ENCODE peak calls at places on chromosome 16, in four cellular contexts. F is HepG2, U is GM12878, G is K562. N is an unnamed sample.
A peak's percentile ranks its signal among the peaks of the same experiment; 100 is the strongest.

GRCh38 chr16:9976641-9977040 is 205.6 kb downstream of the GRIN2A start:
- DNase-seq in G (no peak), U (no peak), F (no peak), N (no peak)

GRCh38 chr16:86995456-86995855 is 321.7 kb downstream of the C16orf95 start:
- DNase-seq in G (no peak), F (no peak), U (no peak), N (no peak)

GRCh38 chr16:75952124-75952523 is 225.8 kb upstream of the CPHXL start:
- DNase-seq in G (no peak), U (no peak), F (no peak), N (no peak)

GRCh38 chr16:53805747-53806146 is 101.8 kb downstream of the FTO start:
- DNase-seq in U (no peak), F (no peak), G (no peak), N (no peak)

GRCh38 chr16:48383204-48383876 is 1.9 kb downstream of the SIAH1 start:
- DNase-seq in U (no peak), G (no peak), F (no peak), N (no peak)

GRCh38 chr16:4989391-4990006 is 31.4 kb downstream of the SEC14L5 start:
- DNase-seq in G (no peak), U (no peak), F (no peak), N (no peak)

GRCh38 chr16:85390511-85391174 is 222.5 kb upstream of the GSE1 start:
- DNase-seq in F (peak; percentile 90), U (no peak), G (peak; percentile 91), N (peak; percentile 60)

GRCh38 chr16:5071681-5072333 is at the start of gene ALG1:
- DNase-seq in F (peak; percentile 83), U (peak; percentile 65), G (peak; percentile 95), N (peak; percentile 95)

GRCh38 chr16:28609631-28610594 is at the start of gene SULT1A1:
- DNase-seq in U (no peak), F (peak; percentile 93), G (peak; percentile 66), N (no peak)

GRCh38 chr16:49015189-49015540 is 266.5 kb downstream of the CBLN1 start:
- DNase-seq in G (no peak), U (no peak), F (no peak), N (no peak)

GRCh38 chr16:66740010-66740409 is 11.4 kb downstream of the DYNC1LI2 start:
- DNase-seq in U (no peak), F (peak; percentile 39), G (peak; percentile 73), N (peak; percentile 66)

GRCh38 chr16:64866026-64866425 is 255.8 kb downstream of the CDH11 start:
- DNase-seq in G (no peak), U (no peak), F (no peak), N (no peak)

GRCh38 chr16:83940630-83941378 is 12.2 kb upstream of the OSGIN1 start:
- DNase-seq in F (no peak), U (no peak), G (no peak), N (no peak)

GRCh38 chr16:73771676-73772075 is 524.9 kb upstream of the PSMD7 start:
- DNase-seq in F (no peak), U (no peak), G (no peak), N (no peak)
- TF ChIP-seq BHLHE40 in F (no peak), U (no peak), G (no peak), N (no peak)

DNA sequence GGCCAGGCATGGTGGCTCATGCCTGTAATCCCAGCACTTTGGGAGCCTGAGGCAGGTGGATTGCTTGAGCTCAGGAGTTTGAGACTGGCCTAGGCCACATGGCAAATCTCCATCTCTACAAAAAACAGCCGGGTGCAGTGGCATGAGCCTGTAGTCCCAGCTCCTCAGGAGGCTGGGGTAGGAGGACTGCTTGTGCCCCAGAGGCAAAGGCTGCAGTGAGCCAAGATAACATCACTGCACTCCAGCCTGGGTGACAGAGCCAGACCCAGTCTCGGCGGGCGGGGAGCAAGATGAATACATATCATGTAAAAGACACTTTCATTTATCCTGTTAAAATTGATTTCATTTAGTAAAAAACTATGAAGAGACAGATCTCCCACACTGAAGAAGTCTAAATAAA is 54.6 kb downstream of the CREBBP start:
- DNase-seq in G (no peak), F (no peak), U (no peak), N (no peak)
- TF ChIP-seq FOXM1 in G (no peak), F (no peak), U (no peak), N (no peak)

DNA sequence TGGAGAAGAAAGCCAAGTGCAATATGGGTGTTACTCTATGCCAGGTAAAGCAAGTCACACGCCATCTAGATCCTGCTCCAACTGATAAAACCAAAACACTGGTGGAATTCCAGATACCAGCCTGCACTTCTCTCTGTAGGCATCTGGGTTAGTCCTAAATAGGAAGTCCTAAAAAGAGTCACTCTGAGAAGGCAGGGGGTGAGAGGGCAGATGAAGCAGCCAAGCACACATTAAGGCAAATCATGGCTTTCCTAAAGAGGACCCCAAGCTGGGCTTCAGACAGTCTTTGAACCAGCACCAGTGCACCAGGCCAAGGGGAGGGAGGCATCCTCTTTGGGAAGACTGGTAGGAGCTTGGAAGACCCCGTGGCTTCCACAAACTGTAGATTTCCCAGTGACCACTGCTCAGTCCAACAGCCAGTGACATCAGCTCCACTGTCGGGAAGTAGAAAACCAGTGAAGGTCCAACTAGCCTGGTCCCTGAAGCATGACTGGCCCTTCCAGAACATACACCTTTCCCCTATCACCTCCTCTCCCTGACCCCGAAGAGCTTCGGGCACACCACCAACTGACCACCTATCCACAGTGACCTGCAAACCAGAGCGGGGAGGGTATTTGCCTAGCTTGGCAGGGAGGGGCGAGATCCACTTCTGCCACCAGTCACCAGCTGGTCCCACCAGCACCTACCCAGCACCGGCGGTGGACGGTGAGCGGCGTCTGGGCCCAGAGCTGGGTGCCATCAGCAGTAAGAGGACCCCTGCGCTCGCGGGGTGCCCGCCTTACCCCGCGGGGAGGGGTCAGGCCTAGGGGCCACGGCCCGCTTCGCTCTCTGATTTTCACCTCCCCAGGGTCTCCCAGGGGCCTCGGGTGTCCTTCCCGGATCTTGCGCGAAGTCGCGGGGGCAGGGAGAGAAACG is 1.0 kb downstream of the LITAF start:
- DNase-seq in G (no peak), F (peak; percentile 53), U (no peak), N (no peak)
- TF ChIP-seq BHLHE40 in G (no peak), F (no peak), U (no peak), N (no peak)

DNA sequence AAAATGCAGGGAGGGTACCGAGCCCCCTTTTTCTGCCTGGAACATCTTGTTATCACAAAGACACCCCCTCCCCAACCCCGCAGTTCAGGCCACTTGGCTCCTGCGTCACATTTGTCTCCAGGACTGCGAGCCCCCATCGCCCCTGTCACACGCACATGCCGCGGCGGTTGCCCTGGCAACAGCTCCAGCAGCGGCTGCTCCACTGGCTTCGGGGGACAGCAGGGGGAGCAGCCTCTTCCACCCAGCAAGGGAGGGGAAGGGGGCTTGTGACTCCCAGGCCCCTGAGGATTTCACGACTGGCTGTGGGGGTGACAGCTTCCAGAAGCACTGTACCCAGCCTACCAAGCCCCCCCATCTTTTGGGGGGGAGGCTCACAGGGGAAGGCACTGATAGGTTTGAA is 2.6 kb downstream of the BAIAP3 start:
- DNase-seq in U (no peak), F (no peak), G (no peak), N (no peak)
- TF ChIP-seq FOXM1 in U (no peak), F (no peak), G (no peak), N (no peak)

N was measured in HEK293T.